ENCODE peak calls at places on chromosomes 6 and 20, in six cellular contexts. One of them, this sample, is unnamed.

GRCh38 chr20:33827629-33828325 is 16.6 kb downstream of the CHMP4B start:
- DNase-seq in IMR-90: peak
- DNase-seq in tibial artery: no peak
- DNase-seq in natural killer cell: no peak
- DNase-seq in SIG-M5: no peak
- DNase-seq in left ventricle myocardium superior: no peak
- DNase-seq in this sample: no peak

GRCh38 chr6:133456934-133457333 is 215.8 kb downstream of the EYA4 start:
- DNase-seq in IMR-90: no peak
- DNase-seq in tibial artery: no peak
- DNase-seq in natural killer cell: no peak
- DNase-seq in SIG-M5: no peak
- DNase-seq in left ventricle myocardium superior: no peak
- DNase-seq in this sample: no peak

GRCh38 chr20:63748356-63749270 is 9.0 kb downstream of the SLC2A4RG start:
- DNase-seq in IMR-90: no peak
- DNase-seq in tibial artery: no peak
- DNase-seq in natural killer cell: no peak
- DNase-seq in SIG-M5: no peak
- DNase-seq in left ventricle myocardium superior: no peak
- DNase-seq in this sample: no peak

GRCh38 chr6:90111387-90111786 is 185.3 kb downstream of the BACH2 start:
- DNase-seq in IMR-90: no peak
- DNase-seq in tibial artery: no peak
- DNase-seq in natural killer cell: no peak
- DNase-seq in SIG-M5: no peak
- DNase-seq in left ventricle myocardium superior: no peak
- DNase-seq in this sample: no peak

GRCh38 chr6:114887037-114887436 is 544.2 kb upstream of the HS3ST5 start:
- DNase-seq in IMR-90: no peak
- DNase-seq in tibial artery: no peak
- DNase-seq in natural killer cell: no peak
- DNase-seq in SIG-M5: no peak
- DNase-seq in left ventricle myocardium superior: no peak
- DNase-seq in this sample: no peak

GRCh38 chr6:43801489-43802181 is 31.6 kb downstream of the VEGFA start:
- DNase-seq in IMR-90: no peak
- DNase-seq in tibial artery: no peak
- DNase-seq in natural killer cell: no peak
- DNase-seq in SIG-M5: no peak
- DNase-seq in left ventricle myocardium superior: no peak
- DNase-seq in this sample: no peak

GRCh38 chr6:34546551-34547321 is 9.4 kb downstream of the SPDEF start:
- DNase-seq in IMR-90: no peak
- DNase-seq in tibial artery: peak
- DNase-seq in natural killer cell: no peak
- DNase-seq in SIG-M5: no peak
- DNase-seq in left ventricle myocardium superior: peak
- DNase-seq in this sample: no peak

GRCh38 chr6:154448448-154449096 is 61.9 kb downstream of the CNKSR3 start:
- DNase-seq in IMR-90: peak
- DNase-seq in tibial artery: no peak
- DNase-seq in natural killer cell: no peak
- DNase-seq in SIG-M5: no peak
- DNase-seq in left ventricle myocardium superior: no peak
- DNase-seq in this sample: no peak

GRCh38 chr20:38418509-38419204 is 16.5 kb downstream of the SNHG17 start:
- DNase-seq in IMR-90: peak
- DNase-seq in tibial artery: no peak
- DNase-seq in natural killer cell: no peak
- DNase-seq in SIG-M5: no peak
- DNase-seq in left ventricle myocardium superior: peak
- DNase-seq in this sample: no peak

GRCh38 chr20:14947536-14947935 is 610.1 kb upstream of the FLRT3 start:
- DNase-seq in IMR-90: no peak
- DNase-seq in tibial artery: no peak
- DNase-seq in natural killer cell: no peak
- DNase-seq in SIG-M5: no peak
- DNase-seq in left ventricle myocardium superior: no peak
- DNase-seq in this sample: no peak

GRCh38 chr20:47717421-47717820 is 67.9 kb downstream of the SULF2 start:
- DNase-seq in IMR-90: no peak
- DNase-seq in tibial artery: no peak
- DNase-seq in natural killer cell: no peak
- DNase-seq in SIG-M5: no peak
- DNase-seq in left ventricle myocardium superior: no peak
- DNase-seq in this sample: no peak

GRCh38 chr20:17939622-17940446 is 28.8 kb downstream of the SNX5 start:
- DNase-seq in IMR-90: no peak
- DNase-seq in tibial artery: no peak
- DNase-seq in natural killer cell: no peak
- DNase-seq in SIG-M5: no peak
- DNase-seq in left ventricle myocardium superior: no peak
- DNase-seq in this sample: no peak

GRCh38 chr6:1285589-1286340 is 26.1 kb upstream of the FOXQ1 start:
- DNase-seq in IMR-90: peak
- DNase-seq in tibial artery: no peak
- DNase-seq in natural killer cell: no peak
- DNase-seq in SIG-M5: no peak
- DNase-seq in left ventricle myocardium superior: peak
- DNase-seq in this sample: no peak

GRCh38 chr6:3333263-3333662 is 74.5 kb downstream of the PSMG4 start:
- DNase-seq in IMR-90: no peak
- DNase-seq in tibial artery: no peak
- DNase-seq in natural killer cell: no peak
- DNase-seq in SIG-M5: no peak
- DNase-seq in left ventricle myocardium superior: no peak
- DNase-seq in this sample: no peak

GRCh38 chr20:14264869-14265268 is 72.5 kb downstream of the FLRT3 start:
- DNase-seq in IMR-90: peak
- DNase-seq in tibial artery: no peak
- DNase-seq in natural killer cell: no peak
- DNase-seq in SIG-M5: no peak
- DNase-seq in left ventricle myocardium superior: no peak
- DNase-seq in this sample: no peak

GRCh38 chr6:48213076-48213788 is 102.2 kb upstream of the PTCHD4 start:
- DNase-seq in IMR-90: no peak
- DNase-seq in tibial artery: no peak
- DNase-seq in natural killer cell: no peak
- DNase-seq in SIG-M5: no peak
- DNase-seq in left ventricle myocardium superior: no peak
- DNase-seq in this sample: no peak